ENCODE peak calls at places on chromosomes 3 and 15, in four cellular contexts. U is GM12878, H is HepG2, I is K562. T is an unnamed sample.

GRCh38 chr3:178826437-178827010 is 245.1 kb downstream of the ZMAT3 start:
- DNase-seq in U (peak; percentile 8), I (no peak), H (no peak), T (no peak)

GRCh38 chr15:36156855-36157521 is 422.4 kb upstream of the CDIN1 start:
- DNase-seq in H (peak; percentile 23), U (no peak), I (no peak), T (peak; percentile 10)

GRCh38 chr15:91499774-91500383 is 353.6 kb upstream of the SLCO3A1 start:
- DNase-seq in U (no peak), H (no peak), I (no peak), T (no peak)

GRCh38 chr15:58258501-58259274 is 120.5 kb downstream of the AQP9 start:
- DNase-seq in H (no peak), I (no peak), U (no peak), T (no peak)

GRCh38 chr15:51270706-51271105 is 67.7 kb downstream of the CYP19A1 start:
- DNase-seq in I (no peak), U (no peak), H (no peak), T (no peak)

GRCh38 chr3:180284331-180285110 is 247.8 kb upstream of the PEX5L start:
- DNase-seq in H (no peak), U (no peak), I (no peak), T (no peak)

GRCh38 chr15:57510647-57511046 is 81.1 kb upstream of the MYZAP start:
- DNase-seq in H (no peak), U (no peak), I (no peak), T (no peak)

GRCh38 chr15:69578792-69579587 is 126.4 kb downstream of the RPLP1 start:
- DNase-seq in H (no peak), I (no peak), U (no peak), T (no peak)

GRCh38 chr3:71570453-71571038 is 13.0 kb downstream of the FOXP1 start:
- DNase-seq in H (no peak), U (no peak), I (no peak), T (no peak)

GRCh38 chr3:31699309-31699953 is 166.7 kb downstream of the STT3B start:
- DNase-seq in H (no peak), U (no peak), I (no peak), T (no peak)
- TF ChIP-seq ETV6 in H (no peak), U (no peak), I (no peak), T (no peak)

GRCh38 chr3:106034313-106034712 is 165.5 kb upstream of the CBLB start:
- DNase-seq in H (no peak), U (no peak), I (no peak), T (no peak)
- TF ChIP-seq ETV6 in H (no peak), U (no peak), I (no peak), T (no peak)

GRCh38 chr3:113697192-113698090 is 999 bp upstream of the USF3 start:
- DNase-seq in I (peak; percentile 17), H (peak; percentile 7), U (no peak), T (peak; percentile 24)
- TF ChIP-seq ETV6 in I (no peak), H (no peak), U (no peak), T (no peak)

DNA sequence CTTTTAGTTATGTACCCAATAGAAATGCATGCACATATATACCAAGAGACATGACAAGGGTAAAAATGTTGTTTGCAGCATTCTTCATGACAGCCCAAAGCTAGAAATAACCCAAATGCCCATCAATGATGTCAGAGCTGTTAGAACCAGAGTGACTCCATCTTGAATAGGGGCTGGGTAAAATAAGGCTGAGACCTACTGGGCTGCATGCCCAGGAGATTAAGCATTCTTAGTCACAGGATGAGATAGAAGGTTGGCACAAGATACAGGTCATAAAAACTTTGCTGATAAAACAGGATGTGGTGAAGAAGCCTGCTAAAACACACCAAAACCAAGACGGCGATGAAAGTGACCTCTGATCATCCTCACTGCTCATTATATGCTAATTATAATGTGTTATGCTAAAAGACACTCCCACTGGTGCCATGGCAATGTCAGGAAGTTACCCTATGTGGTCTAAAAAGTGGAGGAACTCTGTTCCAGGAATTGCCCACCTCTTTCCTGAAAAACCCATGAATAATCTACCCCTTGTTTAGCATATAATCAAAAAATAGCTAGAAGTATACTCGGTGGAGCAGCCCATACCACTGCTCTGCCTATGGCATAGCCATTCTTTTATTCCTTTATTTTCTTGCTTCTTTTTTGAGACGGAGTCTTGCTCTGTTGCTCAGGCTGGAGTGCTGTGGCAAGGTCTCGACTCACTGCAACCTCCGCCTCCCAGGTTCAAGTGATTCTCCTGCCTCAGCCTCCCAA is 32.9 kb downstream of the ZBTB11 start:
- DNase-seq in U (no peak), I (peak; percentile 27), H (no peak), T (no peak)
- TF ChIP-seq ETV6 in U (no peak), I (no peak), H (no peak), T (no peak)

GRCh38 chr15:39392469-39393047 is 188.3 kb upstream of the THBS1 start:
- DNase-seq in I (no peak), U (no peak), H (no peak), T (no peak)

GRCh38 chr15:39393575-39394335 is 187.1 kb upstream of the THBS1 start:
- DNase-seq in H (peak; percentile 55), I (no peak), U (no peak), T (no peak)

GRCh38 chr15:39391230-39391629 is 189.6 kb upstream of the THBS1 start:
- DNase-seq in U (no peak), I (no peak), H (no peak), T (no peak)

DNA sequence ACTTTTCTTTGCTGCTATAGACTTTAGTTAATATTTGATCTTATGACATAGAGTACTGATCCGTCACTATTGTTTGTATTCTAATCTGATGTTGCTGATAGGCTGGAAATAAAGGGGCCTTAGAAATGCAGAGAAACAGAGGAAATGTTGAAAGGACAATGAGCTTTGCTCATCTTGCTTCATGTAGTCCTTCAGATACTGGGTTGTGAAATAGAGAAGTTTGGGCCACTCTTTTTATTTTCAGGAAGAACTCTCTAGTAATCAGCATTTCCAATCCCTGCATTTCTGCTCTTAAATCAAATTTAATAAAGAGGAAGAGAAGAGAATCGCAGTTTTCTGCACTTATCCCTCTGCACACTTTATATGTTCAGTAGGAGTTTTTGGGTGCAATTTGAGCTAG is 192.8 kb upstream of the THBS1 start:
- DNase-seq in H (peak; percentile 76), I (no peak), U (no peak), T (no peak)
- TF ChIP-seq ETV6 in H (no peak), I (no peak), U (no peak), T (no peak)

DNA sequence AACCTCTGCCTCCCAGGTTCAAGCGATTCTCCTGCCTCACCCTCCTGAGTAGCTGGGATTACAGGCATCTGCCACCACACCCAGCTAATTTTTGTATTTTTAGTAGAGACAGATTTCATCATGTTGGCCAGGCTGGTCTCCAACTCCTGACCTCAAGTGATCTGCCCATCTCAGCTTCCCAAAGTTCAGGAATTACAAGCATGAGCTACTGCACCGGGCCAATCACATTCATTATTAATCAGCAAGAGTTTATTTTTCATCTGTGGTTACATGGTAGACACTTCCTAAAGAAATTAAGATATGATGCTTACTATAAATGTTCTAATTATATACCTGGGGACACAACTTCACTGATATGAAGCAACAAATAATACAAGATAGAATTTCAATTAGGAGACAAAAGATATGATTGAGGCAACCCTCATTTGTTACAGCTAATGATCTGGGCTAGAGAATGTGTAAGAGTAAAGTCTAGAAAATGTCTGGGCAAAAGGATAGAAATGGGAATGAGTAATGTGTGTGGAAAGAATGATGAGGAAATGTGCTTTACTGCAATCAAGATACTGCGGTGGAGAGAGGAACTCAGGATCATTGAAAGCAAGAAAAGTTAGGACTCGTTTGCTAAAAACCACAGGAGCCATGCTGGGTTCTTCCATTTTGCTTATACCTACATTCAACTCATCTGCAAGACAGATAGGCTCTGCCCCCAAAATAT is 366.8 kb downstream of the ZIC1 start:
- DNase-seq in U (no peak), I (no peak), H (no peak), T (no peak)
- TF ChIP-seq ETV6 in U (no peak), I (no peak), H (no peak), T (no peak)

GRCh38 chr3:160343132-160343531 is 55.9 kb downstream of the IFT80 start:
- DNase-seq in U (no peak), H (peak; percentile 16), I (peak; percentile 12), T (no peak)
- TF ChIP-seq ETV6 in U (no peak), H (no peak), I (no peak), T (no peak)

GRCh38 chr3:98188553-98188952 is 22.1 kb downstream of the OR5H15 start:
- DNase-seq in H (peak; percentile 16), U (peak; percentile 53), I (no peak), T (no peak)
- TF ChIP-seq ETV6 in H (no peak), U (no peak), I (no peak), T (no peak)

T was measured in WTC11.